ENCODE peak calls at places on chromosomes 1 and 21, in eight cellular contexts. One of them, this sample, is unnamed.

GRCh38 chr1:63082754-63083153 is 239.6 kb upstream of the FOXD3 start:
- DNase-seq in effector memory CD8-positive, alpha-beta T cell: no peak
- DNase-seq in erythroblast: no peak
- DNase-seq in activated CD4-positive, alpha-beta T cell treated with anti-CD3 and anti-CD28 coated beads, Interleukin-2, amount 50 U/mL, for 24 hours: no peak
- DNase-seq in hepatic stellate cell: no peak
- DNase-seq in ELF-1: no peak
- DNase-seq in kidney: no peak
- DNase-seq in left ventricle myocardium inferior: no peak
- DNase-seq in this sample: no peak

GRCh38 chr1:178870944-178871343 is at the start of gene ANGPTL1:
- DNase-seq in activated CD4-positive, alpha-beta T cell treated with anti-CD3 and anti-CD28 coated beads, Interleukin-2, amount 50 U/mL, for 24 hours: no peak
- DNase-seq in left ventricle myocardium inferior: no peak
- DNase-seq in erythroblast: no peak
- DNase-seq in ELF-1: no peak
- DNase-seq in effector memory CD8-positive, alpha-beta T cell: no peak
- DNase-seq in hepatic stellate cell: no peak
- DNase-seq in kidney: no peak
- DNase-seq in this sample: no peak

GRCh38 chr1:214072758-214073157 is 85.0 kb downstream of the PROX1 start:
- DNase-seq in left ventricle myocardium inferior: no peak
- DNase-seq in hepatic stellate cell: no peak
- DNase-seq in ELF-1: no peak
- DNase-seq in activated CD4-positive, alpha-beta T cell treated with anti-CD3 and anti-CD28 coated beads, Interleukin-2, amount 50 U/mL, for 24 hours: no peak
- DNase-seq in erythroblast: no peak
- DNase-seq in kidney: no peak
- DNase-seq in effector memory CD8-positive, alpha-beta T cell: no peak
- DNase-seq in this sample: no peak

GRCh38 chr1:168285419-168285790 is 4.7 kb downstream of the TBX19 start:
- DNase-seq in ELF-1: peak
- DNase-seq in hepatic stellate cell: no peak
- DNase-seq in activated CD4-positive, alpha-beta T cell treated with anti-CD3 and anti-CD28 coated beads, Interleukin-2, amount 50 U/mL, for 24 hours: no peak
- DNase-seq in erythroblast: no peak
- DNase-seq in effector memory CD8-positive, alpha-beta T cell: no peak
- DNase-seq in kidney: no peak
- DNase-seq in left ventricle myocardium inferior: no peak
- DNase-seq in this sample: no peak

GRCh38 chr1:228171221-228171891 is 5.8 kb downstream of the IBA57 start:
- DNase-seq in hepatic stellate cell: no peak
- DNase-seq in ELF-1: no peak
- DNase-seq in kidney: peak
- DNase-seq in activated CD4-positive, alpha-beta T cell treated with anti-CD3 and anti-CD28 coated beads, Interleukin-2, amount 50 U/mL, for 24 hours: no peak
- DNase-seq in left ventricle myocardium inferior: no peak
- DNase-seq in erythroblast: no peak
- DNase-seq in effector memory CD8-positive, alpha-beta T cell: no peak
- DNase-seq in this sample: no peak

GRCh38 chr1:229203030-229203751 is 67.7 kb upstream of the RAB4A start:
- DNase-seq in erythroblast: peak
- DNase-seq in effector memory CD8-positive, alpha-beta T cell: no peak
- DNase-seq in left ventricle myocardium inferior: no peak
- DNase-seq in ELF-1: peak
- DNase-seq in hepatic stellate cell: peak
- DNase-seq in kidney: no peak
- DNase-seq in activated CD4-positive, alpha-beta T cell treated with anti-CD3 and anti-CD28 coated beads, Interleukin-2, amount 50 U/mL, for 24 hours: no peak
- DNase-seq in this sample: no peak

GRCh38 chr1:217432339-217432738 is 198.6 kb downstream of the GPATCH2 start:
- DNase-seq in kidney: no peak
- DNase-seq in left ventricle myocardium inferior: no peak
- DNase-seq in effector memory CD8-positive, alpha-beta T cell: no peak
- DNase-seq in activated CD4-positive, alpha-beta T cell treated with anti-CD3 and anti-CD28 coated beads, Interleukin-2, amount 50 U/mL, for 24 hours: no peak
- DNase-seq in erythroblast: no peak
- DNase-seq in ELF-1: no peak
- DNase-seq in hepatic stellate cell: no peak
- DNase-seq in this sample: no peak

GRCh38 chr1:168863647-168864234 is 134.7 kb upstream of the DPT start:
- DNase-seq in kidney: no peak
- DNase-seq in hepatic stellate cell: no peak
- DNase-seq in effector memory CD8-positive, alpha-beta T cell: no peak
- DNase-seq in erythroblast: no peak
- DNase-seq in left ventricle myocardium inferior: no peak
- DNase-seq in activated CD4-positive, alpha-beta T cell treated with anti-CD3 and anti-CD28 coated beads, Interleukin-2, amount 50 U/mL, for 24 hours: no peak
- DNase-seq in ELF-1: no peak
- DNase-seq in this sample: no peak

GRCh38 chr1:101174722-101175121 is 62.1 kb upstream of the S1PR1 start:
- DNase-seq in erythroblast: no peak
- DNase-seq in ELF-1: no peak
- DNase-seq in left ventricle myocardium inferior: no peak
- DNase-seq in kidney: no peak
- DNase-seq in hepatic stellate cell: peak
- DNase-seq in activated CD4-positive, alpha-beta T cell treated with anti-CD3 and anti-CD28 coated beads, Interleukin-2, amount 50 U/mL, for 24 hours: no peak
- DNase-seq in effector memory CD8-positive, alpha-beta T cell: no peak
- DNase-seq in this sample: no peak

GRCh38 chr1:239140968-239141367 is 245.4 kb upstream of the CHRM3 start:
- DNase-seq in left ventricle myocardium inferior: no peak
- DNase-seq in effector memory CD8-positive, alpha-beta T cell: no peak
- DNase-seq in activated CD4-positive, alpha-beta T cell treated with anti-CD3 and anti-CD28 coated beads, Interleukin-2, amount 50 U/mL, for 24 hours: no peak
- DNase-seq in hepatic stellate cell: no peak
- DNase-seq in kidney: no peak
- DNase-seq in erythroblast: no peak
- DNase-seq in ELF-1: no peak
- DNase-seq in this sample: no peak

GRCh38 chr1:7375781-7376660 is 395.1 kb upstream of the VAMP3 start:
- DNase-seq in effector memory CD8-positive, alpha-beta T cell: no peak
- DNase-seq in kidney: no peak
- DNase-seq in hepatic stellate cell: no peak
- DNase-seq in ELF-1: no peak
- DNase-seq in activated CD4-positive, alpha-beta T cell treated with anti-CD3 and anti-CD28 coated beads, Interleukin-2, amount 50 U/mL, for 24 hours: no peak
- DNase-seq in erythroblast: no peak
- DNase-seq in left ventricle myocardium inferior: no peak
- DNase-seq in this sample: no peak

GRCh38 chr1:210448293-210448892 is 119.7 kb downstream of the HHAT start:
- DNase-seq in left ventricle myocardium inferior: no peak
- DNase-seq in kidney: no peak
- DNase-seq in erythroblast: peak
- DNase-seq in ELF-1: no peak
- DNase-seq in activated CD4-positive, alpha-beta T cell treated with anti-CD3 and anti-CD28 coated beads, Interleukin-2, amount 50 U/mL, for 24 hours: no peak
- DNase-seq in hepatic stellate cell: peak
- DNase-seq in effector memory CD8-positive, alpha-beta T cell: peak
- DNase-seq in this sample: peak

GRCh38 chr1:8905582-8906191 is 27.2 kb upstream of the ENO1 start:
- DNase-seq in kidney: no peak
- DNase-seq in hepatic stellate cell: no peak
- DNase-seq in effector memory CD8-positive, alpha-beta T cell: no peak
- DNase-seq in erythroblast: no peak
- DNase-seq in left ventricle myocardium inferior: no peak
- DNase-seq in ELF-1: no peak
- DNase-seq in activated CD4-positive, alpha-beta T cell treated with anti-CD3 and anti-CD28 coated beads, Interleukin-2, amount 50 U/mL, for 24 hours: no peak
- DNase-seq in this sample: no peak

GRCh38 chr21:46113497-46114176 is 15.7 kb downstream of the COL6A2 start:
- DNase-seq in ELF-1: no peak
- DNase-seq in activated CD4-positive, alpha-beta T cell treated with anti-CD3 and anti-CD28 coated beads, Interleukin-2, amount 50 U/mL, for 24 hours: no peak
- DNase-seq in effector memory CD8-positive, alpha-beta T cell: no peak
- DNase-seq in kidney: no peak
- DNase-seq in hepatic stellate cell: no peak
- DNase-seq in erythroblast: no peak
- DNase-seq in left ventricle myocardium inferior: no peak
- DNase-seq in this sample: no peak

GRCh38 chr1:98792123-98792522 is 130.6 kb downstream of the SNX7 start:
- DNase-seq in activated CD4-positive, alpha-beta T cell treated with anti-CD3 and anti-CD28 coated beads, Interleukin-2, amount 50 U/mL, for 24 hours: no peak
- DNase-seq in hepatic stellate cell: no peak
- DNase-seq in kidney: no peak
- DNase-seq in erythroblast: no peak
- DNase-seq in left ventricle myocardium inferior: no peak
- DNase-seq in effector memory CD8-positive, alpha-beta T cell: no peak
- DNase-seq in ELF-1: no peak
- DNase-seq in this sample: no peak

GRCh38 chr1:108639899-108640560 is 20.9 kb downstream of the HENMT1 start:
- DNase-seq in effector memory CD8-positive, alpha-beta T cell: peak
- DNase-seq in hepatic stellate cell: no peak
- DNase-seq in ELF-1: no peak
- DNase-seq in kidney: no peak
- DNase-seq in left ventricle myocardium inferior: no peak
- DNase-seq in activated CD4-positive, alpha-beta T cell treated with anti-CD3 and anti-CD28 coated beads, Interleukin-2, amount 50 U/mL, for 24 hours: no peak
- DNase-seq in erythroblast: no peak
- DNase-seq in this sample: no peak

GRCh38 chr1:171998711-171999110 is 157.4 kb downstream of the DNM3 start:
- DNase-seq in erythroblast: no peak
- DNase-seq in hepatic stellate cell: no peak
- DNase-seq in activated CD4-positive, alpha-beta T cell treated with anti-CD3 and anti-CD28 coated beads, Interleukin-2, amount 50 U/mL, for 24 hours: no peak
- DNase-seq in kidney: no peak
- DNase-seq in ELF-1: no peak
- DNase-seq in left ventricle myocardium inferior: no peak
- DNase-seq in effector memory CD8-positive, alpha-beta T cell: no peak
- DNase-seq in this sample: no peak

GRCh38 chr1:194045416-194045815 is 859.0 kb upstream of the B3GALT2 start:
- DNase-seq in effector memory CD8-positive, alpha-beta T cell: no peak
- DNase-seq in erythroblast: no peak
- DNase-seq in ELF-1: no peak
- DNase-seq in kidney: no peak
- DNase-seq in activated CD4-positive, alpha-beta T cell treated with anti-CD3 and anti-CD28 coated beads, Interleukin-2, amount 50 U/mL, for 24 hours: no peak
- DNase-seq in hepatic stellate cell: no peak
- DNase-seq in left ventricle myocardium inferior: no peak
- DNase-seq in this sample: no peak

GRCh38 chr1:115829023-115829674 is 11.8 kb downstream of the NHLH2 start:
- DNase-seq in activated CD4-positive, alpha-beta T cell treated with anti-CD3 and anti-CD28 coated beads, Interleukin-2, amount 50 U/mL, for 24 hours: no peak
- DNase-seq in left ventricle myocardium inferior: no peak
- DNase-seq in effector memory CD8-positive, alpha-beta T cell: no peak
- DNase-seq in kidney: no peak
- DNase-seq in hepatic stellate cell: peak
- DNase-seq in ELF-1: peak
- DNase-seq in erythroblast: no peak
- DNase-seq in this sample: no peak

GRCh38 chr1:2311184-2312032 is 79.9 kb downstream of the MORN1 start:
- DNase-seq in hepatic stellate cell: peak
- DNase-seq in ELF-1: peak
- DNase-seq in activated CD4-positive, alpha-beta T cell treated with anti-CD3 and anti-CD28 coated beads, Interleukin-2, amount 50 U/mL, for 24 hours: no peak
- DNase-seq in erythroblast: peak
- DNase-seq in left ventricle myocardium inferior: peak
- DNase-seq in effector memory CD8-positive, alpha-beta T cell: peak
- DNase-seq in kidney: no peak
- DNase-seq in this sample: no peak

This sample was measured in D721Med.